ENCODE peak calls at places on chromosomes 5 and 9, in four cellular contexts. K, X, Q and L are unnamed samples. For H3K9me3, the result is how much of the 10 kb centered on the place peaks cover.

GRCh38 chr9:91711755-91712591 is 238.1 kb downstream of the ROR2 start:
- DNase-seq in X (peak), K (no peak), Q (peak), L (peak)

GRCh38 chr9:136010615-136011341 is 49.6 kb upstream of the UBAC1 start:
- DNase-seq in X (no peak), K (peak), Q (no peak), L (no peak)

GRCh38 chr9:37859043-37859442 is 44.9 kb downstream of the SLC25A51 start:
- DNase-seq in Q (no peak), K (no peak), X (no peak), L (no peak)

GRCh38 chr9:1208185-1208584 is 158.0 kb downstream of the DMRT2 start:
- DNase-seq in X (no peak), Q (no peak), K (no peak), L (no peak)

GRCh38 chr9:100679834-100680233 is 102.0 kb downstream of the CAVIN4 start:
- DNase-seq in X (no peak), Q (no peak), K (no peak), L (no peak)

GRCh38 chr9:99146574-99146973 is 41.7 kb downstream of the TGFBR1 start:
- DNase-seq in K (no peak), Q (no peak), X (no peak), L (no peak)

GRCh38 chr5:132971483-132972435 is 8.3 kb upstream of the AFF4 start:
- DNase-seq in Q (no peak), K (no peak), X (no peak), L (no peak)

GRCh38 chr9:4092793-4093709 is 206.8 kb downstream of the GLIS3 start:
- DNase-seq in X (no peak), K (no peak), Q (no peak), L (peak)

GRCh38 chr5:73344835-73345234 is 103.7 kb downstream of the FOXD1 start:
- DNase-seq in Q (no peak), K (no peak), X (no peak), L (no peak)

GRCh38 chr9:7534211-7534935 is 265.2 kb downstream of the DMAC1 start:
- DNase-seq in K (no peak), X (no peak), Q (no peak), L (no peak)

GRCh38 chr9:74245871-74246552 is 251.1 kb upstream of the RORB start:
- DNase-seq in Q (no peak), K (no peak), X (no peak), L (peak)

GRCh38 chr5:172188893-172189692 is 1.1 kb upstream of the STK10 start:
- DNase-seq in K (no peak), X (no peak), Q (no peak), L (no peak)

GRCh38 chr5:173794901-173795416 is 93.2 kb upstream of the CPEB4 start:
- DNase-seq in K (no peak), Q (no peak), X (no peak), L (no peak)

GRCh38 chr9:17613723-17614122 is 34.9 kb downstream of the SH3GL2 start:
- DNase-seq in Q (no peak), X (no peak), K (no peak), L (no peak)

DNA sequence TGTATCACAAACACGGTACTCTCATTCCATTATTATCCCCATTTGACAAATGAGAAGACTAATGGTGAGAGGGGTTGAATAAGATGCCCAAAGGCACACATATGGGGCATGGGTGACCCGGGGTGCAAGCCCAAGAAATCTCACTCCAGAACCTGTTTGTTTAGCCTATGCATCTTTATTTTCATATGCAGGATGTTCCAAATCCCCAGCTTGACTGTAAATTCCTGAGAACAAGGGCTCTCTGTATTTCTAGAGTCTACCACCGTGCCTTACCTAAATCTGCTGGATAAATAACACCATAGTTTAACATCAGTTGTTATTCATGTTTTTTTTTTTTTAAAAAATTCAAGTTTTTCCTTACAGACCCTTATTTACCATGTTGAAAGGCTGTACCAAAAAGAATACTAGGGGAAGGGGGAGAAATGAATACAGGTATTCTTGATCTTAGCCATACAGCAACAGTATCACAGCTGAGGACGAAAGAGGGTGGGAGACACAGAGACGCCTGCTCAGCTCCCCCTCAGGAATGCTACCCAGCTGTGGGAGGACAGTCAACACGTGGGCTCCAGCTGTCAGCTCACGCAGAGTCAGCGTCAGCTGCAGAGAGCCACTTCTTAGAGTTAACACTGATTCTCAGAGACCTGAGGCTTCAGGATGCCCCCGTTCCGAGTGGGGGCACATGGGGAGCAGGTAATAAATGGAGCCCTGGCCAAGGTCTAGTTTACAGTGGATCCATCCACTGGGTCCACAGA is 86.6 kb downstream of the MED27 start:
- DNase-seq in Q (no peak), K (no peak), X (no peak), L (no peak)
- H3K27ac ChIP-seq in Q (no peak), K (no peak), X (no peak), L (no peak)

GRCh38 chr5:34547300-34548085 is 108.6 kb upstream of the RAI14 start:
- DNase-seq in K (no peak), Q (no peak), X (no peak), L (no peak)

GRCh38 chr5:34542818-34543217 is 113.3 kb upstream of the RAI14 start:
- DNase-seq in Q (no peak), K (no peak), X (no peak), L (no peak)

GRCh38 chr5:34543687-34544086 is 112.4 kb upstream of the RAI14 start:
- DNase-seq in K (no peak), Q (no peak), X (no peak), L (no peak)

GRCh38 chr5:34545164-34545563 is 111.0 kb upstream of the RAI14 start:
- DNase-seq in K (no peak), X (no peak), Q (no peak), L (peak)

GRCh38 chr5:34544403-34544802 is 111.7 kb upstream of the RAI14 start:
- DNase-seq in Q (no peak), K (no peak), X (no peak), L (no peak)
- H3K9me3 ChIP-seq in Q (under half), K (under half), X (under half), L (under half)

DNA sequence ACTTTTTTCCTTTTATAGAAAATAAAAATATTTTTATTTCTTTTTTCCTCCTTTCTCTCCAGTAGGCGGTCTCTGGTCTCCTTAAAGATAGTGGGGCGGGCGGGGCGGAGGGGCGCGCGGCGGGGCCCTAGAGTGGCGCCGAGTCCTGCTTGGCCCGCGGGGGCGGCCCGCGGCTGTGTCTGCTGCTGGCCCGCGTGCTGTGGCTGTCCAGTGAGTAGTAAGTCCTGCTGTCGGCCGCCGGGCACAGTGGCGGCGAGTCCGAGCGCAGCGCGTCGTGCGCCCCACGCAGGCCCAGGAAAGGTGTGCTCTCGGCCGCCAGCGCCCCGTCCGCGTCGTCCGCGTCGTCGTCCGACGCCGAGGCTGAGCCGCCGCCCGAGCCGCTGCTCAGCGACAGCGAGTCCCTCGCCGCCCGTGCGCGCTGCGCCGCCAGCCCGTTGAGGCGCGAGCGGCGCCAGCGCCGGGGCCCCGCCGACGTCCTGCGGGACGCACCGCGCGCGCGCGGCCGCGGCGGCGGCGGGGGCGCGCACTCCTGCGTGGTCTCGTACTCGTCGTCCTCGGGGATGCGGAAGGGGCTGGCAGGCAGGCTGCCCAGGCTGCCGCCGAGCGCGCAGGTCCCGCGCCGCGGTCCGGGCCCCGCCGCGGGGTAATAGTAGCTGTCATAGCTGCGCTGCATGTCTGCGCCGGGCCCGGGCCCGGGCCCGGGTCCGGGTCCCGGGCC is 52.3 kb downstream of the PSD2 start:
- DNase-seq in X (peak), K (peak), Q (peak), L (peak)
- H3K27ac ChIP-seq in X (peak), K (peak), Q (peak), L (peak)

DNA sequence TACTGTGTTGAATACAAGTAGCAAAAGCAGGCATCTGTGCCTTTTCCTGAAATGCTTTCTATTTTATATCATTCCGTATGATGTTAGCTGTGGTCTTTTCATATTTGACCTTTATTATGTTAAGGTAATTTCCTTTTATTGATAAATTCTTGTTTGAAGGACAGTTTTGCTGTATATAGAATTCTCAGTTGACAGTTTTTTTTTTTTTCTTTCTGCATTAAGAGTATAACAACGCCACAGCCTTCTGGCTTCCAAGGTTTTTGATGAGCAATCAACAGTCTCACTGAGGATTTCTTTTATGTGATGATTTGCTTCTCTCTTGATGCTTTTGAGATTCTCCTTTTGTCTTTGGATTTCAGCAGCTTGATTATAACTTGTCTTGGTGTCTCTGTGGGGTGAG is 23.6 kb downstream of the ZNF483 start:
- DNase-seq in K (no peak), Q (no peak), X (no peak), L (no peak)
- H3K9me3 ChIP-seq in K (half or more), Q (under half), X (under half), L (under half)

DNA sequence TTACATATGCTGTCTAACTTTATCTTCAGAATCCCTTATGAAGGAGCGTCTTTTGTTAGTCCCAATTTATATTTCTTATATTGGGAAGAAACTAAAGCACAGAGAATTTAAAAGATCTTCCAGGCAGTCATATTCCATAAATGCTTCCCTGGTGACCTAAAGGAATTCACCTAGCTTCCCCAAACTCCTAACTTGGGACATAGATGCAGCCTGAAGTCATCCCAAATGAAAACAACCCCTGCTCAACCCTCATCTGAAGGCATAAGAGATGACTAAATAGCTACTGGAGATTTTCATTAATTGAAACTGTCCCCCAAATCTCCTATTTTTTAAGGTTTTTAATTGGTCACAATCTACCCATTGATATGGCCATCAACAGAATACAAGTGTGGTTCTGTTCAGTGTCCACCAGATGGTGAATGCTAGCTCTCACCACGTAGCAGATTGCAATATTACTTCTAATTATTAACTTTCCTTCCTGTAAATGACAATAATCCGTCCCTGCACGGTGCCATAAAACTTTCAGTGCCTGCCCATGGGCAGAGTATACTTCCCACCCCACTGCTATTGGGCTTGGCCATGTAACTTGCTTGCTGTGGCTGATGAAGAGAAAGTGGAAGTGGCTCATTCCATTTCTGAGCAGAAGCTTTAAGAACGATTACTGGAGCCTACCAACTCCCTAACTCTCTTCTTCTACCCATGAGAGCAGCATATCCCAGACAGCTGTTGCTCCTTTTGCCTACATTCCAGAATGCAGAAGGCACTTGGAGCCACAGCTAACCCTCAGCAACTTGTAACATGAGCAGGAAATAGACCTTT is 18.7 kb downstream of the PRUNE2 start:
- DNase-seq in Q (no peak), X (no peak), K (no peak), L (peak)
- H3K27ac ChIP-seq in Q (no peak), X (peak), K (no peak), L (peak)